ENCODE peak calls at places on chromosomes 6 and 20, in eight cellular contexts. F is nephron progenitor cell, D is endothelial cell, W is testis, S is stomach, J is WERI-Rb-1, Z is cardiac fibroblast, U is Panc1. P is an unnamed sample.

GRCh38 chr20:17059465-17059864 is 167.4 kb upstream of the PCSK2 start:
- DNase-seq in F (no peak), D (no peak), W (no peak), S (no peak), J (no peak), Z (peak), U (no peak), P (peak)

GRCh38 chr6:95230071-95230740 is 347.1 kb upstream of the MANEA start:
- DNase-seq in F (no peak), D (no peak), W (no peak), S (no peak), J (no peak), Z (peak), U (no peak), P (no peak)

GRCh38 chr20:19817017-19817416 is 59.0 kb downstream of the RIN2 start:
- DNase-seq in F (no peak), D (no peak), W (no peak), S (no peak), J (no peak), Z (peak), U (no peak), P (peak)

GRCh38 chr6:42781546-42781810 is 374 bp upstream of the BICRAL start:
- DNase-seq in F (no peak), D (no peak), W (no peak), S (no peak), J (no peak), Z (peak), U (no peak), P (no peak)

GRCh38 chr6:139879823-139880356 is 505.4 kb upstream of the CITED2 start:
- DNase-seq in F (no peak), D (no peak), W (no peak), S (no peak), J (no peak), Z (no peak), U (no peak), P (no peak)

GRCh38 chr20:3734111-3734843 is 1.8 kb downstream of the HSPA12B start:
- DNase-seq in F (no peak), D (no peak), W (peak), S (no peak), J (no peak), Z (no peak), U (no peak), P (no peak)

GRCh38 chr6:136550045-136550329 is 235 bp downstream of the MAP7 start:
- DNase-seq in F (no peak), D (peak), W (peak), S (no peak), J (no peak), Z (no peak), U (no peak), P (no peak)

GRCh38 chr20:17910828-17911294 is 57.7 kb downstream of the SNX5 start:
- DNase-seq in F (no peak), D (no peak), W (no peak), S (no peak), J (no peak), Z (peak), U (no peak), P (peak)

GRCh38 chr20:57938158-57939108 is 228.6 kb upstream of the PMEPA1 start:
- DNase-seq in F (no peak), D (no peak), W (no peak), S (no peak), J (no peak), Z (no peak), U (no peak), P (no peak)

GRCh38 chr6:100461273-100461919 is 3.3 kb downstream of the SIM1 start:
- DNase-seq in F (peak), D (peak), W (no peak), S (no peak), J (peak), Z (peak), U (no peak), P (peak)

GRCh38 chr20:38290829-38291581 is 13.0 kb upstream of the BPI start:
- DNase-seq in F (peak), D (peak), W (no peak), S (no peak), J (peak), Z (peak), U (no peak), P (no peak)

GRCh38 chr6:21749754-21750153 is 156.2 kb downstream of the SOX4 start:
- DNase-seq in F (no peak), D (no peak), W (no peak), S (no peak), J (no peak), Z (no peak), U (no peak), P (no peak)

GRCh38 chr6:34131326-34132081 is 14.4 kb downstream of the GRM4 start:
- DNase-seq in F (no peak), D (no peak), W (no peak), S (no peak), J (no peak), Z (no peak), U (no peak), P (no peak)

GRCh38 chr20:35001596-35002362 is 46.1 kb downstream of the MYH7B start:
- DNase-seq in F (no peak), D (no peak), W (no peak), S (no peak), J (no peak), Z (no peak), U (no peak), P (no peak)
- TF ChIP-seq CTCF in F (peak), D (no peak), W (no peak), S (no peak), J (peak), Z (peak), U (no peak), P (peak)

GRCh38 chr6:109095036-109095820 is at the start of gene CEP57L1:
- DNase-seq in F (peak), D (peak), W (peak), S (peak), J (peak), Z (peak), U (peak), P (peak)
- TF ChIP-seq CTCF in F (no peak), D (no peak), W (peak), S (peak), J (peak), Z (peak), U (no peak), P (no peak)

DNA sequence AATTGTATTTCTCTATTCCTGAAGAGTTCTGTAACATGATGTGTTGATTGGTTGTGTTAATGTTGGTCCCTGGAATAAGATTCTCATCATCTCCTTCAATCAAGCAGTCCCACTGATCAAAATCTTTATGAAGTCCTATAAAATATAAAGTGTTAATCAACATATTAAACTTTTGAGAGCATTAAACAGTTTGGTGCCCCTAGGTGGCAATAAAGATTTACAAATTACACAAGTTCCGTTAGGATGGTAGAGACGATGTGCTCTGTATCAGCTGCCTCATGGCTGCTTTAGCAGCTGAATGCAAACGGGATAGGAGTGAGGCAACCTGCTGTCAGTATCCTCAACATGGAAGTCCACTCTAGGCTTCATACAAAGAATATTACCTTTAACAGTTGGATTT is 16.9 kb downstream of the TDRD6 start:
- DNase-seq in F (no peak), D (no peak), W (peak), S (no peak), J (peak), Z (peak), U (no peak), P (peak)
- TF ChIP-seq CTCF in F (no peak), D (no peak), W (no peak), S (no peak), J (peak), Z (no peak), U (peak), P (peak)

GRCh38 chr6:68968301-68968649 is 333.2 kb downstream of the ADGRB3 start:
- DNase-seq in F (no peak), D (no peak), W (no peak), S (no peak), J (no peak), Z (no peak), U (no peak), P (no peak)
- TF ChIP-seq CTCF in F (no peak), D (peak), W (no peak), S (no peak), J (no peak), Z (no peak), U (peak), P (no peak)

DNA sequence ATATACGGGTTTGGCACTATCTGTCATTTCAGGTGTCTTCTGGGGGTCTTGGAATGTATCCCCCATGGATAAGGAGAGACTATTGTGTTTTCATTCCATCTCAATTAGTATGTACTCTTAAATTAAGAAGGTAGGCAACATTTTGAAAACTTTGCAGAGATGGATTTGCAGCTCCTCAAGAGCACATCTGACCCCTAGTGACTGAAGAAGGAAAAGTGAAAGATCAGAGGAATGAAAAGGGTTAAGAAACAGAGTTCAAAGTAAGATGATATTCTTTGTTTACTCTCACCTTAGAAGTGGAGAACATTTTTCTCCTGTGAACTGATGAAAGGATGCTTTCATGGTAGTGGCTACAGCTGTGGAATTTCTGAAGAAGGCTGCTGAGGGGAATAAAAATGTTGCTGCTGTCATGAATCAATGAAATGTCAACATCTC is 41.5 kb downstream of the SH3BGRL2 start:
- DNase-seq in F (no peak), D (no peak), W (no peak), S (no peak), J (no peak), Z (peak), U (peak), P (peak)
- TF ChIP-seq CTCF in F (peak), D (peak), W (peak), S (peak), J (peak), Z (peak), U (peak), P (peak)

GRCh38 chr6:112289039-112289566 is 34.7 kb upstream of the LAMA4 start:
- DNase-seq in F (no peak), D (no peak), W (peak), S (no peak), J (no peak), Z (peak), U (no peak), P (peak)
- TF ChIP-seq CTCF in F (no peak), D (no peak), W (no peak), S (no peak), J (no peak), Z (no peak), U (no peak), P (no peak)

GRCh38 chr6:81894788-81895221 is 142.3 kb upstream of the TENT5A start:
- DNase-seq in F (no peak), D (no peak), W (peak), S (no peak), J (no peak), Z (peak), U (no peak), P (no peak)
- TF ChIP-seq CTCF in F (no peak), D (no peak), W (no peak), S (no peak), J (no peak), Z (no peak), U (no peak), P (no peak)

DNA sequence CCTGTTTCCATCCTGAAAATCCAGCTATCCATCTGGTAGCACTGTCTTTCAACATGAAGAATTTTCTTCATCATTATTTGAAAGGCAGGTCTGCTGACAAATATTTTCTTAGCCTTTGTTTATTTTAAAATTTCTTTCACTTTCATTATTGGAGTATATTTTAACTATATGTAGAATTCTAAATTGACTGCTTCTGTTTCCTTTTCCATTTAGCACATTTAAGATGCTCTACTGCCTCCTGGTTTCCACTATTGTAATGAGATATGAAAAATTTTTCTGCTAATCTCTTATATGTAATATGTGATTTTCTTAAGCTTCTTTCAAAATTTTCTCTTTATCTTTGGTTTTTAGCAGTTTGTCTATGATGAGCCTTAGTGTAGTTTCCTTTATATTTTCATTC is 97.3 kb downstream of the TBC1D32 start:
- DNase-seq in F (no peak), D (no peak), W (no peak), S (no peak), J (no peak), Z (no peak), U (no peak), P (no peak)
- TF ChIP-seq CTCF in F (no peak), D (no peak), W (no peak), S (no peak), J (no peak), Z (no peak), U (no peak), P (no peak)

GRCh38 chr20:31606678-31606927 is 1.5 kb downstream of the ID1 start:
- DNase-seq in F (no peak), D (no peak), W (no peak), S (no peak), J (no peak), Z (no peak), U (no peak), P (no peak)

GRCh38 chr20:31604567-31605030 is 490 bp upstream of the ID1 start:
- DNase-seq in F (no peak), D (no peak), W (no peak), S (no peak), J (no peak), Z (no peak), U (no peak), P (no peak)

GRCh38 chr20:31603822-31604566 is 1.1 kb upstream of the ID1 start:
- DNase-seq in F (peak), D (peak), W (peak), S (peak), J (peak), Z (peak), U (peak), P (peak)

GRCh38 chr20:31605902-31606677 is 1.0 kb downstream of the ID1 start:
- DNase-seq in F (peak), D (no peak), W (no peak), S (peak), J (peak), Z (peak), U (no peak), P (peak)

GRCh38 chr20:31605031-31605901 is at the start of gene ID1:
- DNase-seq in F (peak), D (peak), W (peak), S (peak), J (peak), Z (peak), U (peak), P (peak)
- TF ChIP-seq CTCF in F (no peak), D (no peak), W (no peak), S (no peak), J (no peak), Z (no peak), U (no peak), P (no peak)